ENCODE peak calls at places on chromosomes 6 and 20, in four cellular contexts. K, C, H and T are unnamed samples.

GRCh38 chr20:7790189-7790588 is 150.1 kb downstream of the HAO1 start:
- DNase-seq in K (peak), C (no peak), H (peak), T (peak)

GRCh38 chr6:110654096-110654820 is 161.0 kb downstream of the CDK19 start:
- DNase-seq in K (peak), C (peak), H (peak), T (no peak)

GRCh38 chr6:16097382-16098171 is 31.3 kb upstream of the MYLIP start:
- DNase-seq in K (no peak), C (no peak), H (no peak), T (no peak)

GRCh38 chr20:32960849-32961731 is 43.1 kb downstream of the SUN5 start:
- DNase-seq in K (no peak), C (no peak), H (no peak), T (no peak)

GRCh38 chr20:62364911-62365736 is 2.0 kb downstream of the LAMA5 start:
- DNase-seq in K (no peak), C (no peak), H (no peak), T (no peak)

GRCh38 chr20:10411673-10412072 is 22.3 kb downstream of the MKKS start:
- DNase-seq in K (no peak), C (no peak), H (no peak), T (no peak)

GRCh38 chr6:56699066-56699654 is 56.5 kb upstream of the DST start:
- DNase-seq in K (no peak), C (peak), H (peak), T (no peak)

GRCh38 chr6:11209941-11210340 is 22.5 kb downstream of the NEDD9 start:
- DNase-seq in K (no peak), C (peak), H (peak), T (peak)

GRCh38 chr6:23547851-23548250 is 578.2 kb upstream of the NRSN1 start:
- DNase-seq in K (no peak), C (no peak), H (no peak), T (no peak)

GRCh38 chr20:10487354-10488115 is 52.4 kb downstream of the SLX4IP start:
- DNase-seq in K (peak), C (peak), H (peak), T (peak)

GRCh38 chr6:118317581-118318563 is 230.2 kb upstream of the PLN start:
- DNase-seq in K (no peak), C (peak), H (peak), T (peak)